ENCODE peak calls at places on chromosomes 1 and 21, in six cellular contexts. G, R, H, I, K and S are unnamed samples. For H3K9me3, the result is how much of the 10 kb centered on the place peaks cover.

GRCh38 chr1:234597894-234598293 is 12.1 kb downstream of the IRF2BP2 start:
- DNase-seq in G (no peak), R (no peak), H (peak), I (peak), K (no peak), S (peak)

GRCh38 chr1:151131832-151132675 is 14.4 kb downstream of the SEMA6C start:
- DNase-seq in G (peak), R (no peak), H (peak), I (no peak), K (peak), S (no peak)

GRCh38 chr1:79373481-79374132 is 367.1 kb upstream of the ADGRL4 start:
- DNase-seq in G (no peak), R (no peak), H (no peak), I (no peak), K (no peak), S (no peak)

GRCh38 chr1:209072481-209072880 is 511.0 kb upstream of the CAMK1G start:
- DNase-seq in G (no peak), R (no peak), H (no peak), I (no peak), K (no peak), S (no peak)

GRCh38 chr1:68230901-68231626 is 1.3 kb downstream of the WLS start:
- DNase-seq in G (no peak), R (no peak), H (peak), I (no peak), K (no peak), S (no peak)

GRCh38 chr1:182671779-182672486 is 12.5 kb downstream of the RGS8 start:
- DNase-seq in G (no peak), R (no peak), H (no peak), I (no peak), K (no peak), S (no peak)

GRCh38 chr1:14598498-14599172 is at the start of gene KAZN:
- DNase-seq in G (peak), R (peak), H (no peak), I (no peak), K (peak), S (peak)

GRCh38 chr1:68010094-68010493 is 40.3 kb downstream of the DIRAS3 start:
- DNase-seq in G (no peak), R (no peak), H (peak), I (peak), K (no peak), S (peak)

GRCh38 chr1:184387871-184388670 is 1.2 kb downstream of the C1orf21 start:
- DNase-seq in G (no peak), R (no peak), H (peak), I (peak), K (no peak), S (peak)

GRCh38 chr1:109641341-109641740 is 14.6 kb upstream of the GSTM4 start:
- DNase-seq in G (no peak), R (no peak), H (no peak), I (no peak), K (no peak), S (no peak)

GRCh38 chr1:10965621-10966226 is 46.7 kb upstream of the TARDBP start:
- DNase-seq in G (no peak), R (no peak), H (no peak), I (no peak), K (no peak), S (no peak)

GRCh38 chr1:167781558-167781957 is 59.8 kb downstream of the MPZL1 start:
- DNase-seq in G (no peak), R (no peak), H (no peak), I (no peak), K (no peak), S (no peak)

GRCh38 chr1:165549908-165550480 is 6.2 kb downstream of the LRRC52 start:
- DNase-seq in G (no peak), R (no peak), H (no peak), I (no peak), K (no peak), S (no peak)

GRCh38 chr1:77371396-77371795 is 89.6 kb downstream of the AK5 start:
- DNase-seq in G (no peak), R (no peak), H (peak), I (peak), K (no peak), S (no peak)

GRCh38 chr21:36552458-36552800 is 72.5 kb upstream of the CLDN14 start:
- DNase-seq in G (no peak), R (no peak), H (no peak), I (no peak), K (no peak), S (no peak)

GRCh38 chr21:44736291-44737004 is 25.1 kb upstream of the TSPEAR start:
- DNase-seq in G (peak), R (no peak), H (no peak), I (no peak), K (peak), S (no peak)

GRCh38 chr1:116172666-116173065 is 61.5 kb downstream of the MAB21L3 start:
- DNase-seq in G (no peak), R (no peak), H (no peak), I (no peak), K (no peak), S (peak)

GRCh38 chr1:85612704-85613361 is 32.3 kb downstream of the CCN1 start:
- DNase-seq in G (peak), R (no peak), H (peak), I (peak), K (no peak), S (peak)

GRCh38 chr1:208030320-208031091 is 119.6 kb upstream of the CD34 start:
- DNase-seq in G (no peak), R (no peak), H (no peak), I (peak), K (no peak), S (no peak)

GRCh38 chr21:23951251-23951650 is 1656.0 kb downstream of the MRPL39 start:
- DNase-seq in G (no peak), R (no peak), H (no peak), I (peak), K (no peak), S (no peak)

GRCh38 chr1:55547441-55547840 is 332.3 kb upstream of the USP24 start:
- DNase-seq in G (no peak), R (no peak), H (no peak), I (peak), K (no peak), S (no peak)

GRCh38 chr1:204455063-204455830 is 39.4 kb downstream of the PIK3C2B start:
- DNase-seq in G (peak), R (peak), H (no peak), I (no peak), K (peak), S (no peak)

GRCh38 chr1:87956072-87956471 is 627.4 kb downstream of the LMO4 start:
- DNase-seq in G (no peak), R (peak), H (peak), I (peak), K (no peak), S (peak)

GRCh38 chr1:180268556-180269044 is 38.5 kb downstream of the LHX4 start:
- DNase-seq in G (no peak), R (no peak), H (no peak), I (no peak), K (peak), S (no peak)

GRCh38 chr1:204261746-204262505 is 48.1 kb upstream of the GOLT1A start:
- DNase-seq in G (no peak), R (no peak), H (peak), I (peak), K (no peak), S (no peak)

GRCh38 chr1:1677718-1678580 is 14.6 kb downstream of the SLC35E2B start:
- DNase-seq in G (no peak), R (no peak), H (no peak), I (no peak), K (no peak), S (no peak)

GRCh38 chr21:41932576-41933258 is 21.1 kb downstream of the C2CD2 start:
- DNase-seq in G (no peak), R (no peak), H (peak), I (peak), K (no peak), S (no peak)

GRCh38 chr1:237913345-237913744 is 22.6 kb upstream of the ZP4 start:
- DNase-seq in G (no peak), R (no peak), H (no peak), I (no peak), K (no peak), S (no peak)

GRCh38 chr1:115989711-115990110 is 13.4 kb downstream of the SLC22A15 start:
- DNase-seq in G (no peak), R (no peak), H (no peak), I (no peak), K (no peak), S (no peak)

GRCh38 chr21:25563399-25564116 is 43.7 kb downstream of the MRPL39 start:
- DNase-seq in G (no peak), R (no peak), H (peak), I (no peak), K (no peak), S (no peak)

DNA sequence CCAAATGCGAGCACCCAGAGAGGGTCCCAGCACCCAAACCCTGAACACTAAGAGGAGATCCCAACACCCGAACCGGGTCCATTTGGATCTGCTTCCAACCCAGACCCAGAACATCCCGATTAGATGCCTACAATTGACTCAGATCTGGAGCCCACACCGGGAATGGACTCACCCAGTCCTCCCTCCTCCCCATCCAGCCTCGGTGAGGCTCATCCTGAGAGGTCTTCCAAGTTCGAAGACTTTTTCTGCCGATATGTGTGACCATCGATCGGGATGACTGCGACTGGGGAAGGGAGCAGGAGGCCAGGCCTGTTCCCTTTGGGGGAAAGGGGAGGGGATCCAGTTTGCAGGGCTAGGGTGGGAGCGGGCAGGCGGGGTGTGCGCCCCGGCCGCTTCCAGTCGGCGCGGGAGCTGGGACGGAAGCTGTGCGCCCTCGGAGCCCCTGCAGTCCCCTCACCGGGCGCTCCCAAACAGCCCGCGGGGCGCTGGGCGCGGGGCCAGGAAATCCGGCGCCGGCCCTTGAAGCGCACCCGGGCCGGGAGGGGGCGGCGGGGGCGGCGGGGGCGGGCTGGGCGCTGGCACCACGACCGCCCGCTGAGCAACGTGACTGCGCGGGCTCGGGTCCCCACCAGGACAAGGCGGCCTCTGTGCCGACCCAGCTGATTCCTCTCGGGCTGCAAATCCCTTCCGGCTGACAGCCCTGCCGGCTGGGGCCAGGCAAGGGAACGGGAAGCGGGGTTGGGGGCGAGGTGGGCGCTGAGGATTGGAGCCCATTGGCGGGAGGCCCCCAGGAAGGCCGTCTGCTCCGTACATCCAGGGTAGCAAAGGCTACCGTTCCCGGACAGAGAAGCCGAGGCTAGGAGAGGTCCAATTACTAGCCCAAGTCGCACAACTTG is 104.0 kb downstream of the EBNA1BP2 start:
- DNase-seq in G (peak), R (no peak), H (no peak), I (no peak), K (peak), S (no peak)
- H3K18ac ChIP-seq in G (peak), R (peak), H (peak), I (peak), K (peak), S (peak)

DNA sequence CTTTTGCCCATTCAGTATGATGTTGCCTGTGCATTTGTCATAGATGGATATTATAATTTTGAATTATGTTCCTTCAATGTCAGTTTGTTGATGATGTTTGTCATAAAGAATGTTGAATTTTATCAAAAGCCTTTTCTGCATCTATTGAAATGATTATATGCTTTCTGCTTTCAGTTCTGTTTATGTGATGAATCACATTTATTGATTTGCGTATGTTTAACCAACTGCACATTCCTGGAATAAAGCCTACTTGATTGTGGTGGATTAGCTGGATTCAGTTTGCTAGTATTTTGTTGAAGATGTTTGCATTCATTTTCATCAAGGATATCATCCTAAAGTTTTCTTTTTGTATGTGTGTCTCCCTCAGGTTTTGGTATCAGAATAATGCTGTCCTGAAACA is 5.7 kb upstream of the OR2M4 start:
- DNase-seq in G (no peak), R (no peak), H (no peak), I (no peak), K (no peak), S (no peak)
- H3K9me3 ChIP-seq in G (half or more), R (under half), H (under half), I (under half), K (half or more), S (under half)

GRCh38 chr1:44485933-44486475 is 80.9 kb downstream of the RNF220 start:
- DNase-seq in G (no peak), R (no peak), H (no peak), I (no peak), K (no peak), S (no peak)
- H3K18ac ChIP-seq in G (no peak), R (no peak), H (no peak), I (no peak), K (no peak), S (no peak)

GRCh38 chr21:39012314-39013230 is 170.7 kb downstream of the PSMG1 start:
- DNase-seq in G (no peak), R (no peak), H (no peak), I (no peak), K (no peak), S (peak)
- H3K9me3 ChIP-seq in G (under half), R (under half), H (under half), I (under half), K (under half), S (under half)

GRCh38 chr21:45973475-45974072 is 8.0 kb upstream of the COL6A1 start:
- DNase-seq in G (peak), R (no peak), H (peak), I (peak), K (peak), S (peak)

GRCh38 chr21:45976666-45977335 is 4.8 kb upstream of the COL6A1 start:
- DNase-seq in G (peak), R (no peak), H (no peak), I (no peak), K (peak), S (no peak)

GRCh38 chr21:45972716-45973474 is 8.7 kb upstream of the COL6A1 start:
- DNase-seq in G (no peak), R (no peak), H (peak), I (peak), K (peak), S (no peak)

GRCh38 chr21:45974073-45975016 is 7.2 kb upstream of the COL6A1 start:
- DNase-seq in G (peak), R (no peak), H (peak), I (peak), K (peak), S (no peak)

GRCh38 chr21:45975017-45975595 is 6.5 kb upstream of the COL6A1 start:
- DNase-seq in G (peak), R (no peak), H (peak), I (peak), K (peak), S (no peak)
- H3K18ac ChIP-seq in G (no peak), R (peak), H (peak), I (no peak), K (peak), S (no peak)

DNA sequence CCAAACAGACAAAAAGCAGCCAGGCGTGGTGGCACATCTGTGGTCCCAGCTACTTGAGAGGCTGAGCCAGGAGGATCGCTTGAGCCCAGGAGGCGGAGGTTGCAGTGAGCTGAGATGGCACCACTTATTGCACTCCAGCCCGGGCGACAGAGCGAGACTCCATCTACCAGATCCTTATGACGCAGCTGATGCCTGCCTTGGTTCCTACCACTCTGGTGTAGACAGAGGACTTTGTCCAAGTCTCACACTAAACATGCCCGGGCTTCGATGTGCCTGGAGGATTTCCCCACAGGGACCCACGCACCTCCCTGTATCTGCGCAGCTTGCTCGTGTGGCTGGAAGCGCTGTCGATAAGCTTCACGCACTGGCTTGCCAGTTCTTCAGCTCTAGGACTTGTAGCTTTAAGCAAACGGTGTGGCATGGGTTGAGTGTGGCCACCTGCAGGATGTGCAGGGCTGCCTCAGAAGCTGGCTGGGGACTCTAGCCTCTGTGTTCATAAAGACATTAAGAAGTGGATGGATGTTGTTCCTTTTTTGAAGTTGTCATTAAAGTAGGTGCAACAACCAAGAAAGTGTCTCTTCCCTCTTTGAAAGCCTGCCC is 4.8 kb downstream of the TPRG1L start:
- DNase-seq in G (no peak), R (no peak), H (no peak), I (no peak), K (no peak), S (no peak)
- H3K9me3 ChIP-seq in G (under half), R (under half), H (under half), I (under half), K (under half), S (under half)

GRCh38 chr1:206803221-206803730 is 31.0 kb upstream of the IL10 start:
- DNase-seq in G (no peak), R (no peak), H (no peak), I (no peak), K (no peak), S (no peak)
- H3K18ac ChIP-seq in G (no peak), R (peak), H (no peak), I (no peak), K (no peak), S (no peak)

DNA sequence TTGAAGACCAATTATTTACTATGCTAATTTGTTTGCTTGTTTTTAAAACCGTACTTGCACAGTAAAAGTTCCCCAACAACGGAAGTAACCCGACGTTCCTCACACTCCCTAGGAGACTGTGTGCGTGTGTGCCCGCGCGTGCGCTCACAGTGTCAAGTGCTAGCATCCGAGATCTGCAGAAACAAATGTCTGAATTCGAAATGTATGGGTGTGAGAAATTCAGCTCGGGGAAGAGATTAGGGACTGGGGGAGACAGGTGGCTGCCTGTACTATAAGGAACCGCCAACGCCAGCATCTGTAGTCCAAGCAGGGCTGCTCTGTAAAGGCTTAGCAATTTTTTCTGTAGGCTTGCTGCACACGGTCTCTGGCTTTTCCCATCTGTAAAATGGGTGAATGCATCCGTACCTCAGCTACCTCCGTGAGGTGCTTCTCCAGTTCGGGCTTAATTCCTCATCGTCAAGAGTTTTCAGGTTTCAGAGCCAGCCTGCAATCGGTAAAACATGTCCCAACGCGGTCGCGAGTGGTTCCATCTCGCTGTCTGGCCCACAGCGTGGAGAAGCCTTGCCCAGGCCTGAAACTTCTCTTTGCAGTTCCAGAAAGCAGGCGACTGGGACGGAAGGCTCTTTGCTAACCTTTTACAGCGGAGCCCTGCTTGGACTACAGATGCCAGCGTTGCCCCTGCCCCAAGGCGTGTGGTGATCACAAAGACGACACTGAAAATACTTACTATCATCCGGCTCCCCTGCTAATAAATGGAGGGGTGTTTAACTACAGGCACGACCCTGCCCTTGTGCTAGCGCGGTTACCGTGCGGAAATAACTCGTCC is 1.2 kb upstream of the OLIG2 start:
- DNase-seq in G (peak), R (no peak), H (no peak), I (no peak), K (no peak), S (no peak)
- H3K9me3 ChIP-seq in G (under half), R (under half), H (under half), I (under half), K (under half), S (under half)